ENCODE peak calls at places on chromosome 4, in ten cellular contexts. One of them, this sample, is unnamed.

GRCh38 chr4:10032625-10033024 is 11.3 kb upstream of the SLC2A9 start:
- DNase-seq in stimulated activated CD4-positive, alpha-beta T cell treated with anti-CD3 and anti-CD28 coated beads, Interleukin-4, amount 100 ng/mL, for 48 hours: no peak
- DNase-seq in heart right ventricle: no peak
- DNase-seq in NCI-H1105 treated with DMSO at 0.1 percent for 48 hours: no peak
- DNase-seq in AG09309: peak; percentile 18
- DNase-seq in iPS-NIHi11: no peak
- DNase-seq in NCI-H2227 treated with DMSO at 0.1 percent for 48 hours: no peak
- DNase-seq in head of caudate nucleus: no peak
- DNase-seq in mucosa of descending colon: no peak
- DNase-seq in cardiac muscle cell: no peak
- DNase-seq in this sample: no peak

GRCh38 chr4:28093071-28093470 is 1232.4 kb downstream of the STIM2 start:
- DNase-seq in stimulated activated CD4-positive, alpha-beta T cell treated with anti-CD3 and anti-CD28 coated beads, Interleukin-4, amount 100 ng/mL, for 48 hours: no peak
- DNase-seq in heart right ventricle: no peak
- DNase-seq in NCI-H1105 treated with DMSO at 0.1 percent for 48 hours: no peak
- DNase-seq in AG09309: no peak
- DNase-seq in iPS-NIHi11: no peak
- DNase-seq in NCI-H2227 treated with DMSO at 0.1 percent for 48 hours: no peak
- DNase-seq in head of caudate nucleus: no peak
- DNase-seq in mucosa of descending colon: no peak
- DNase-seq in cardiac muscle cell: no peak
- DNase-seq in this sample: no peak

GRCh38 chr4:159055851-159056250 is 47.0 kb upstream of the RAPGEF2 start:
- DNase-seq in stimulated activated CD4-positive, alpha-beta T cell treated with anti-CD3 and anti-CD28 coated beads, Interleukin-4, amount 100 ng/mL, for 48 hours: no peak
- DNase-seq in heart right ventricle: no peak
- DNase-seq in NCI-H1105 treated with DMSO at 0.1 percent for 48 hours: no peak
- DNase-seq in AG09309: no peak
- DNase-seq in iPS-NIHi11: no peak
- DNase-seq in NCI-H2227 treated with DMSO at 0.1 percent for 48 hours: no peak
- DNase-seq in head of caudate nucleus: no peak
- DNase-seq in mucosa of descending colon: no peak
- DNase-seq in cardiac muscle cell: no peak
- DNase-seq in this sample: no peak

GRCh38 chr4:81093720-81094401 is 63.4 kb downstream of the BMP3 start:
- DNase-seq in stimulated activated CD4-positive, alpha-beta T cell treated with anti-CD3 and anti-CD28 coated beads, Interleukin-4, amount 100 ng/mL, for 48 hours: no peak
- DNase-seq in heart right ventricle: no peak
- DNase-seq in NCI-H1105 treated with DMSO at 0.1 percent for 48 hours: no peak
- DNase-seq in AG09309: no peak
- DNase-seq in iPS-NIHi11: no peak
- DNase-seq in NCI-H2227 treated with DMSO at 0.1 percent for 48 hours: no peak
- DNase-seq in head of caudate nucleus: no peak
- DNase-seq in mucosa of descending colon: no peak
- DNase-seq in cardiac muscle cell: no peak
- DNase-seq in this sample: no peak

GRCh38 chr4:6516281-6516680 is 43.9 kb upstream of the PPP2R2C start:
- DNase-seq in stimulated activated CD4-positive, alpha-beta T cell treated with anti-CD3 and anti-CD28 coated beads, Interleukin-4, amount 100 ng/mL, for 48 hours: no peak
- DNase-seq in heart right ventricle: no peak
- DNase-seq in NCI-H1105 treated with DMSO at 0.1 percent for 48 hours: no peak
- DNase-seq in AG09309: no peak
- DNase-seq in iPS-NIHi11: no peak
- DNase-seq in NCI-H2227 treated with DMSO at 0.1 percent for 48 hours: no peak
- DNase-seq in head of caudate nucleus: no peak
- DNase-seq in mucosa of descending colon: no peak
- DNase-seq in cardiac muscle cell: no peak
- DNase-seq in this sample: no peak

GRCh38 chr4:11427201-11427996 is 1.3 kb downstream of the HS3ST1 start:
- DNase-seq in stimulated activated CD4-positive, alpha-beta T cell treated with anti-CD3 and anti-CD28 coated beads, Interleukin-4, amount 100 ng/mL, for 48 hours: no peak
- DNase-seq in heart right ventricle: no peak
- DNase-seq in NCI-H1105 treated with DMSO at 0.1 percent for 48 hours: no peak
- DNase-seq in AG09309: no peak
- DNase-seq in iPS-NIHi11: peak; percentile 32
- DNase-seq in NCI-H2227 treated with DMSO at 0.1 percent for 48 hours: no peak
- DNase-seq in head of caudate nucleus: no peak
- DNase-seq in mucosa of descending colon: no peak
- DNase-seq in cardiac muscle cell: no peak
- DNase-seq in this sample: no peak

GRCh38 chr4:14853186-14853946 is 148.9 kb upstream of the CPEB2 start:
- DNase-seq in stimulated activated CD4-positive, alpha-beta T cell treated with anti-CD3 and anti-CD28 coated beads, Interleukin-4, amount 100 ng/mL, for 48 hours: no peak
- DNase-seq in heart right ventricle: no peak
- DNase-seq in NCI-H1105 treated with DMSO at 0.1 percent for 48 hours: no peak
- DNase-seq in AG09309: peak; percentile 49
- DNase-seq in iPS-NIHi11: no peak
- DNase-seq in NCI-H2227 treated with DMSO at 0.1 percent for 48 hours: no peak
- DNase-seq in head of caudate nucleus: no peak
- DNase-seq in mucosa of descending colon: no peak
- DNase-seq in cardiac muscle cell: no peak
- DNase-seq in this sample: peak; percentile 76

GRCh38 chr4:54539500-54540029 is 118.2 kb upstream of the KIT start:
- DNase-seq in stimulated activated CD4-positive, alpha-beta T cell treated with anti-CD3 and anti-CD28 coated beads, Interleukin-4, amount 100 ng/mL, for 48 hours: no peak
- DNase-seq in heart right ventricle: peak; percentile 33
- DNase-seq in NCI-H1105 treated with DMSO at 0.1 percent for 48 hours: no peak
- DNase-seq in AG09309: no peak
- DNase-seq in iPS-NIHi11: peak; percentile 79
- DNase-seq in NCI-H2227 treated with DMSO at 0.1 percent for 48 hours: peak; percentile 33
- DNase-seq in head of caudate nucleus: peak; percentile 84
- DNase-seq in mucosa of descending colon: peak; percentile 65
- DNase-seq in cardiac muscle cell: peak; percentile 90
- DNase-seq in this sample: peak; percentile 55

GRCh38 chr4:76562161-76562560 is 127.1 kb downstream of the SHROOM3 start:
- DNase-seq in stimulated activated CD4-positive, alpha-beta T cell treated with anti-CD3 and anti-CD28 coated beads, Interleukin-4, amount 100 ng/mL, for 48 hours: no peak
- DNase-seq in heart right ventricle: no peak
- DNase-seq in NCI-H1105 treated with DMSO at 0.1 percent for 48 hours: no peak
- DNase-seq in AG09309: no peak
- DNase-seq in iPS-NIHi11: no peak
- DNase-seq in NCI-H2227 treated with DMSO at 0.1 percent for 48 hours: no peak
- DNase-seq in head of caudate nucleus: no peak
- DNase-seq in mucosa of descending colon: no peak
- DNase-seq in cardiac muscle cell: no peak
- DNase-seq in this sample: peak; percentile 32

GRCh38 chr4:98887137-98887536 is 41.8 kb downstream of the EIF4E start:
- DNase-seq in stimulated activated CD4-positive, alpha-beta T cell treated with anti-CD3 and anti-CD28 coated beads, Interleukin-4, amount 100 ng/mL, for 48 hours: no peak
- DNase-seq in heart right ventricle: no peak
- DNase-seq in NCI-H1105 treated with DMSO at 0.1 percent for 48 hours: no peak
- DNase-seq in AG09309: no peak
- DNase-seq in iPS-NIHi11: no peak
- DNase-seq in NCI-H2227 treated with DMSO at 0.1 percent for 48 hours: no peak
- DNase-seq in head of caudate nucleus: no peak
- DNase-seq in mucosa of descending colon: no peak
- DNase-seq in cardiac muscle cell: no peak
- DNase-seq in this sample: no peak

GRCh38 chr4:53601251-53601764 is 10.0 kb upstream of the LNX1 start:
- DNase-seq in stimulated activated CD4-positive, alpha-beta T cell treated with anti-CD3 and anti-CD28 coated beads, Interleukin-4, amount 100 ng/mL, for 48 hours: no peak
- DNase-seq in heart right ventricle: no peak
- DNase-seq in NCI-H1105 treated with DMSO at 0.1 percent for 48 hours: peak; percentile 73
- DNase-seq in AG09309: no peak
- DNase-seq in iPS-NIHi11: peak; percentile 56
- DNase-seq in NCI-H2227 treated with DMSO at 0.1 percent for 48 hours: no peak
- DNase-seq in head of caudate nucleus: peak; percentile 42
- DNase-seq in mucosa of descending colon: peak; percentile 33
- DNase-seq in cardiac muscle cell: peak; percentile 43
- DNase-seq in this sample: no peak

GRCh38 chr4:147786031-147786430 is 54.1 kb downstream of the ARHGAP10 start:
- DNase-seq in stimulated activated CD4-positive, alpha-beta T cell treated with anti-CD3 and anti-CD28 coated beads, Interleukin-4, amount 100 ng/mL, for 48 hours: no peak
- DNase-seq in heart right ventricle: no peak
- DNase-seq in NCI-H1105 treated with DMSO at 0.1 percent for 48 hours: peak; percentile 55
- DNase-seq in AG09309: no peak
- DNase-seq in iPS-NIHi11: no peak
- DNase-seq in NCI-H2227 treated with DMSO at 0.1 percent for 48 hours: no peak
- DNase-seq in head of caudate nucleus: no peak
- DNase-seq in mucosa of descending colon: no peak
- DNase-seq in cardiac muscle cell: peak; percentile 28
- DNase-seq in this sample: no peak

GRCh38 chr4:141731481-141731880 is 95.1 kb downstream of the IL15 start:
- DNase-seq in stimulated activated CD4-positive, alpha-beta T cell treated with anti-CD3 and anti-CD28 coated beads, Interleukin-4, amount 100 ng/mL, for 48 hours: no peak
- DNase-seq in heart right ventricle: no peak
- DNase-seq in NCI-H1105 treated with DMSO at 0.1 percent for 48 hours: no peak
- DNase-seq in AG09309: no peak
- DNase-seq in iPS-NIHi11: no peak
- DNase-seq in NCI-H2227 treated with DMSO at 0.1 percent for 48 hours: no peak
- DNase-seq in head of caudate nucleus: peak; percentile 78
- DNase-seq in mucosa of descending colon: no peak
- DNase-seq in cardiac muscle cell: no peak
- DNase-seq in this sample: no peak

GRCh38 chr4:89708903-89709361 is 128.0 kb downstream of the SNCA start:
- DNase-seq in stimulated activated CD4-positive, alpha-beta T cell treated with anti-CD3 and anti-CD28 coated beads, Interleukin-4, amount 100 ng/mL, for 48 hours: no peak
- DNase-seq in heart right ventricle: no peak
- DNase-seq in NCI-H1105 treated with DMSO at 0.1 percent for 48 hours: no peak
- DNase-seq in AG09309: peak; percentile 3
- DNase-seq in iPS-NIHi11: no peak
- DNase-seq in NCI-H2227 treated with DMSO at 0.1 percent for 48 hours: peak; percentile 29
- DNase-seq in head of caudate nucleus: peak; percentile 66
- DNase-seq in mucosa of descending colon: no peak
- DNase-seq in cardiac muscle cell: peak; percentile 40
- DNase-seq in this sample: no peak

GRCh38 chr4:110850461-110851447 is 227.9 kb upstream of the PITX2 start:
- DNase-seq in stimulated activated CD4-positive, alpha-beta T cell treated with anti-CD3 and anti-CD28 coated beads, Interleukin-4, amount 100 ng/mL, for 48 hours: no peak
- DNase-seq in heart right ventricle: peak; percentile 13
- DNase-seq in NCI-H1105 treated with DMSO at 0.1 percent for 48 hours: no peak
- DNase-seq in AG09309: no peak
- DNase-seq in iPS-NIHi11: no peak
- DNase-seq in NCI-H2227 treated with DMSO at 0.1 percent for 48 hours: no peak
- DNase-seq in head of caudate nucleus: no peak
- DNase-seq in mucosa of descending colon: peak; percentile 86
- DNase-seq in cardiac muscle cell: peak; percentile 79
- DNase-seq in this sample: no peak

GRCh38 chr4:13570916-13571315 is 26.6 kb upstream of the NKX3-2 start:
- DNase-seq in stimulated activated CD4-positive, alpha-beta T cell treated with anti-CD3 and anti-CD28 coated beads, Interleukin-4, amount 100 ng/mL, for 48 hours: no peak
- DNase-seq in heart right ventricle: no peak
- DNase-seq in NCI-H1105 treated with DMSO at 0.1 percent for 48 hours: no peak
- DNase-seq in AG09309: no peak
- DNase-seq in iPS-NIHi11: no peak
- DNase-seq in NCI-H2227 treated with DMSO at 0.1 percent for 48 hours: no peak
- DNase-seq in head of caudate nucleus: no peak
- DNase-seq in mucosa of descending colon: no peak
- DNase-seq in cardiac muscle cell: no peak
- DNase-seq in this sample: no peak

GRCh38 chr4:112888617-112889016 is 160.8 kb upstream of the ANK2 start:
- DNase-seq in stimulated activated CD4-positive, alpha-beta T cell treated with anti-CD3 and anti-CD28 coated beads, Interleukin-4, amount 100 ng/mL, for 48 hours: no peak
- DNase-seq in heart right ventricle: no peak
- DNase-seq in NCI-H1105 treated with DMSO at 0.1 percent for 48 hours: no peak
- DNase-seq in AG09309: no peak
- DNase-seq in iPS-NIHi11: no peak
- DNase-seq in NCI-H2227 treated with DMSO at 0.1 percent for 48 hours: no peak
- DNase-seq in head of caudate nucleus: peak; percentile 79
- DNase-seq in mucosa of descending colon: no peak
- DNase-seq in cardiac muscle cell: no peak
- DNase-seq in this sample: no peak

GRCh38 chr4:104330125-104330524 is 164.6 kb downstream of the CXXC4 start:
- DNase-seq in stimulated activated CD4-positive, alpha-beta T cell treated with anti-CD3 and anti-CD28 coated beads, Interleukin-4, amount 100 ng/mL, for 48 hours: no peak
- DNase-seq in heart right ventricle: no peak
- DNase-seq in NCI-H1105 treated with DMSO at 0.1 percent for 48 hours: no peak
- DNase-seq in AG09309: no peak
- DNase-seq in iPS-NIHi11: no peak
- DNase-seq in NCI-H2227 treated with DMSO at 0.1 percent for 48 hours: no peak
- DNase-seq in head of caudate nucleus: no peak
- DNase-seq in mucosa of descending colon: no peak
- DNase-seq in cardiac muscle cell: no peak
- DNase-seq in this sample: no peak

GRCh38 chr4:5747746-5748365 is 36.9 kb downstream of the EVC start:
- DNase-seq in stimulated activated CD4-positive, alpha-beta T cell treated with anti-CD3 and anti-CD28 coated beads, Interleukin-4, amount 100 ng/mL, for 48 hours: no peak
- DNase-seq in heart right ventricle: peak; percentile 53
- DNase-seq in NCI-H1105 treated with DMSO at 0.1 percent for 48 hours: no peak
- DNase-seq in AG09309: peak; percentile 95
- DNase-seq in iPS-NIHi11: no peak
- DNase-seq in NCI-H2227 treated with DMSO at 0.1 percent for 48 hours: no peak
- DNase-seq in head of caudate nucleus: no peak
- DNase-seq in mucosa of descending colon: peak; percentile 17
- DNase-seq in cardiac muscle cell: no peak
- DNase-seq in this sample: peak; percentile 99

GRCh38 chr4:92232566-92232965 is 71.2 kb upstream of the GRID2 start:
- DNase-seq in stimulated activated CD4-positive, alpha-beta T cell treated with anti-CD3 and anti-CD28 coated beads, Interleukin-4, amount 100 ng/mL, for 48 hours: no peak
- DNase-seq in heart right ventricle: no peak
- DNase-seq in NCI-H1105 treated with DMSO at 0.1 percent for 48 hours: no peak
- DNase-seq in AG09309: no peak
- DNase-seq in iPS-NIHi11: no peak
- DNase-seq in NCI-H2227 treated with DMSO at 0.1 percent for 48 hours: no peak
- DNase-seq in head of caudate nucleus: no peak
- DNase-seq in mucosa of descending colon: no peak
- DNase-seq in cardiac muscle cell: no peak
- DNase-seq in this sample: no peak

GRCh38 chr4:143617994-143618679 is 82.3 kb downstream of the FREM3 start:
- DNase-seq in stimulated activated CD4-positive, alpha-beta T cell treated with anti-CD3 and anti-CD28 coated beads, Interleukin-4, amount 100 ng/mL, for 48 hours: no peak
- DNase-seq in heart right ventricle: no peak
- DNase-seq in NCI-H1105 treated with DMSO at 0.1 percent for 48 hours: no peak
- DNase-seq in AG09309: no peak
- DNase-seq in iPS-NIHi11: no peak
- DNase-seq in NCI-H2227 treated with DMSO at 0.1 percent for 48 hours: no peak
- DNase-seq in head of caudate nucleus: no peak
- DNase-seq in mucosa of descending colon: no peak
- DNase-seq in cardiac muscle cell: no peak
- DNase-seq in this sample: no peak

GRCh38 chr4:2927016-2927695 is 36.0 kb downstream of the NOP14 start:
- DNase-seq in stimulated activated CD4-positive, alpha-beta T cell treated with anti-CD3 and anti-CD28 coated beads, Interleukin-4, amount 100 ng/mL, for 48 hours: no peak
- DNase-seq in heart right ventricle: no peak
- DNase-seq in NCI-H1105 treated with DMSO at 0.1 percent for 48 hours: no peak
- DNase-seq in AG09309: no peak
- DNase-seq in iPS-NIHi11: no peak
- DNase-seq in NCI-H2227 treated with DMSO at 0.1 percent for 48 hours: no peak
- DNase-seq in head of caudate nucleus: no peak
- DNase-seq in mucosa of descending colon: no peak
- DNase-seq in cardiac muscle cell: no peak
- DNase-seq in this sample: no peak

GRCh38 chr4:1194028-1194900 is 21.9 kb upstream of the SPON2 start:
- DNase-seq in stimulated activated CD4-positive, alpha-beta T cell treated with anti-CD3 and anti-CD28 coated beads, Interleukin-4, amount 100 ng/mL, for 48 hours: no peak
- DNase-seq in heart right ventricle: peak; percentile 76
- DNase-seq in NCI-H1105 treated with DMSO at 0.1 percent for 48 hours: no peak
- DNase-seq in AG09309: no peak
- DNase-seq in iPS-NIHi11: peak; percentile 78
- DNase-seq in NCI-H2227 treated with DMSO at 0.1 percent for 48 hours: no peak
- DNase-seq in head of caudate nucleus: peak; percentile 85
- DNase-seq in mucosa of descending colon: peak; percentile 35
- DNase-seq in cardiac muscle cell: no peak
- DNase-seq in this sample: no peak

GRCh38 chr4:7861440-7861881 is 78.2 kb downstream of the AFAP1 start:
- DNase-seq in stimulated activated CD4-positive, alpha-beta T cell treated with anti-CD3 and anti-CD28 coated beads, Interleukin-4, amount 100 ng/mL, for 48 hours: no peak
- DNase-seq in heart right ventricle: no peak
- DNase-seq in NCI-H1105 treated with DMSO at 0.1 percent for 48 hours: no peak
- DNase-seq in AG09309: peak; percentile 98
- DNase-seq in iPS-NIHi11: peak; percentile 35
- DNase-seq in NCI-H2227 treated with DMSO at 0.1 percent for 48 hours: no peak
- DNase-seq in head of caudate nucleus: no peak
- DNase-seq in mucosa of descending colon: no peak
- DNase-seq in cardiac muscle cell: no peak
- DNase-seq in this sample: peak; percentile 69

GRCh38 chr4:73477176-73477575 is 4.4 kb upstream of the AFM start:
- DNase-seq in stimulated activated CD4-positive, alpha-beta T cell treated with anti-CD3 and anti-CD28 coated beads, Interleukin-4, amount 100 ng/mL, for 48 hours: no peak
- DNase-seq in heart right ventricle: no peak
- DNase-seq in NCI-H1105 treated with DMSO at 0.1 percent for 48 hours: no peak
- DNase-seq in AG09309: no peak
- DNase-seq in iPS-NIHi11: no peak
- DNase-seq in NCI-H2227 treated with DMSO at 0.1 percent for 48 hours: no peak
- DNase-seq in head of caudate nucleus: no peak
- DNase-seq in mucosa of descending colon: no peak
- DNase-seq in cardiac muscle cell: no peak
- DNase-seq in this sample: no peak